ENCODE peak calls at places on chromosome 11, in six cellular contexts. I is GM18507; D is CD8-positive, alpha-beta memory T cell; B is activated T-helper 1 cell treated with anti-CD3 and anti-CD28 coated beads, Interleukin-12 subunit alpha, Interleukin-12 subunit beta, Interleukin-2, Interleukin-4 antibody, amounts not matched to agents 30 ng/mL and 10 ng/mL and 1 ng/mL, durations not matched to agents 14 hours and 24 hours and 36 hours; L is M059J; H is A549. K is an unnamed sample.

GRCh38 chr11:48538991-48539390 is 50.4 kb downstream of the OR4A47 start:
- DNase-seq in I (no peak), B (no peak), H (no peak), L (no peak), D (no peak), K (no peak)

GRCh38 chr11:76131142-76131541 is 75.2 kb downstream of the WNT11 start:
- DNase-seq in D (no peak), L (no peak), B (no peak), I (no peak), H (no peak), K (no peak)

GRCh38 chr11:61699737-61700160 is 19.6 kb downstream of the DAGLA start:
- DNase-seq in D (no peak), L (no peak), B (no peak), I (no peak), H (no peak), K (no peak)

GRCh38 chr11:84103096-84103495 is 816.9 kb upstream of the CCDC90B start:
- DNase-seq in D (no peak), I (no peak), L (no peak), B (no peak), H (no peak), K (no peak)

GRCh38 chr11:62879150-62879549 is 1.5 kb upstream of the SLC3A2 start:
- DNase-seq in I (no peak), L (no peak), H (no peak), B (no peak), D (no peak), K (no peak)

GRCh38 chr11:44862546-44863101 is 88.1 kb downstream of the TP53I11 start:
- DNase-seq in L (peak), B (no peak), H (no peak), D (no peak), I (no peak), K (no peak)

GRCh38 chr11:1847006-1847735 is 5.7 kb upstream of the LSP1 start:
- DNase-seq in L (no peak), H (no peak), B (no peak), D (no peak), I (no peak), K (no peak)

GRCh38 chr11:116335891-116336290 is 436.9 kb downstream of the BUD13 start:
- DNase-seq in I (no peak), D (no peak), H (no peak), L (no peak), B (no peak), K (no peak)

GRCh38 chr11:763549-764321 is 13.6 kb downstream of the GATD1 start:
- DNase-seq in I (no peak), H (no peak), D (no peak), L (no peak), B (no peak), K (peak)